ENCODE peak calls at places on chromosomes 3 and 15, in four cellular contexts. P is occipital lobe, V is progenitor cell of endocrine pancreas, Y is nucleus accumbens. K is an unnamed sample.

GRCh38 chr3:57164606-57165573 is at the start of gene IL17RD:
- DNase-seq in P (peak), V (peak), Y (peak), K (peak)

GRCh38 chr3:129491794-129492193 is 36.6 kb upstream of the RHO start:
- DNase-seq in P (no peak), V (no peak), Y (no peak), K (no peak)

GRCh38 chr3:169467703-169468102 is 195.8 kb downstream of the MECOM start:
- DNase-seq in P (no peak), V (no peak), Y (no peak), K (no peak)

GRCh38 chr3:69410301-69410700 is 24.4 kb upstream of the FRMD4B start:
- DNase-seq in P (peak), V (peak), Y (peak), K (peak)

GRCh38 chr15:82624008-82624407 is 23.2 kb downstream of the CPEB1 start:
- DNase-seq in P (no peak), V (no peak), Y (no peak), K (no peak)

GRCh38 chr3:132592211-132592610 is 4.9 kb upstream of the ACKR4 start:
- DNase-seq in P (no peak), V (no peak), Y (no peak), K (no peak)

GRCh38 chr3:117820900-117821299 is 1111.3 kb downstream of the TUSC7 start:
- DNase-seq in P (no peak), V (no peak), Y (no peak), K (peak)

GRCh38 chr3:152183473-152183872 is 85.3 kb upstream of the MBNL1 start:
- DNase-seq in P (no peak), V (peak), Y (peak), K (peak)

GRCh38 chr3:72523409-72524172 is 324.7 kb downstream of the SHQ1 start:
- DNase-seq in P (no peak), V (no peak), Y (no peak), K (no peak)

GRCh38 chr3:66609660-66610547 is 109.1 kb upstream of the LRIG1 start:
- DNase-seq in P (no peak), V (no peak), Y (peak), K (peak)